ENCODE peak calls at places on chromosomes 7 and 10, in ten cellular contexts. D is Panc1, R is SK-N-MC, Q is K562, E is spleen, F is stomach, N is endothelial cell of umbilical vein, H is prostate gland, B is H1, M is breast epithelium. A is an unnamed sample.

GRCh38 chr10:126080879-126081331 is 184.5 kb downstream of the FANK1 start:
- DNase-seq in D (no peak), R (no peak), Q (no peak), E (no peak), F (no peak), N (peak; percentile 83), H (no peak), B (no peak), M (no peak), A (no peak)

GRCh38 chr7:106329971-106330733 is 45.4 kb upstream of the NAMPT start:
- DNase-seq in D (no peak), R (no peak), Q (no peak), E (no peak), F (no peak), N (peak; percentile 21), H (no peak), B (no peak), M (no peak), A (no peak)

GRCh38 chr10:131559450-131559911 is 248.0 kb upstream of the TCERG1L start:
- DNase-seq in D (no peak), R (no peak), Q (no peak), E (peak; percentile 62), F (no peak), N (no peak), H (no peak), B (no peak), M (no peak), A (no peak)

GRCh38 chr10:79046991-79047874 is 21.5 kb upstream of the ZMIZ1 start:
- DNase-seq in D (no peak), R (no peak), Q (no peak), E (peak; percentile 76), F (no peak), N (no peak), H (no peak), B (no peak), M (no peak), A (peak; percentile 62)

GRCh38 chr10:101489355-101489754 is 98.7 kb downstream of the POLL start:
- DNase-seq in D (no peak), R (peak; percentile 47), Q (no peak), E (no peak), F (no peak), N (no peak), H (no peak), B (no peak), M (no peak), A (no peak)

GRCh38 chr10:110016037-110016436 is 8.3 kb downstream of the ADD3 start:
- DNase-seq in D (no peak), R (no peak), Q (no peak), E (no peak), F (no peak), N (peak; percentile 45), H (peak; percentile 11), B (no peak), M (no peak), A (no peak)

GRCh38 chr7:30412810-30413504 is 65.6 kb downstream of the NOD1 start:
- DNase-seq in D (peak; percentile 52), R (no peak), Q (peak; percentile 59), E (no peak), F (peak; percentile 43), N (peak; percentile 90), H (peak; percentile 55), B (peak; percentile 48), M (peak; percentile 39), A (no peak)

GRCh38 chr10:47094636-47095035 is 183.4 kb downstream of the PTPN20 start:
- DNase-seq in D (no peak), R (no peak), Q (no peak), E (no peak), F (no peak), N (no peak), H (no peak), B (no peak), M (no peak), A (no peak)

GRCh38 chr7:69358163-69358821 is 240.0 kb upstream of the AUTS2 start:
- DNase-seq in D (no peak), R (no peak), Q (no peak), E (no peak), F (no peak), N (no peak), H (no peak), B (no peak), M (no peak), A (no peak)

GRCh38 chr10:133100706-133101463 is 13.2 kb downstream of the ADGRA1 start:
- DNase-seq in D (no peak), R (no peak), Q (peak; percentile 62), E (no peak), F (peak; percentile 54), N (no peak), H (no peak), B (peak; percentile 94), M (no peak), A (no peak)

GRCh38 chr7:123599766-123600165 is 1.9 kb upstream of the ASB15 start:
- DNase-seq in D (no peak), R (no peak), Q (no peak), E (no peak), F (no peak), N (no peak), H (no peak), B (no peak), M (no peak), A (no peak)

GRCh38 chr7:124489925-124490324 is 275.7 kb downstream of the GPR37 start:
- DNase-seq in D (no peak), R (no peak), Q (no peak), E (no peak), F (no peak), N (no peak), H (no peak), B (no peak), M (no peak), A (no peak)

GRCh38 chr10:63724922-63725321 is 203.7 kb downstream of the REEP3 start:
- DNase-seq in D (no peak), R (no peak), Q (no peak), E (no peak), F (no peak), N (no peak), H (no peak), B (no peak), M (no peak), A (no peak)

GRCh38 chr10:63723320-63723719 is 202.1 kb downstream of the REEP3 start:
- DNase-seq in D (no peak), R (no peak), Q (no peak), E (no peak), F (no peak), N (no peak), H (no peak), B (no peak), M (no peak), A (no peak)

GRCh38 chr10:63720689-63721088 is 199.5 kb downstream of the REEP3 start:
- DNase-seq in D (no peak), R (no peak), Q (no peak), E (no peak), F (no peak), N (no peak), H (no peak), B (no peak), M (no peak), A (no peak)

GRCh38 chr10:63723741-63724140 is 202.5 kb downstream of the REEP3 start:
- DNase-seq in D (no peak), R (no peak), Q (no peak), E (no peak), F (no peak), N (no peak), H (no peak), B (no peak), M (no peak), A (no peak)

DNA sequence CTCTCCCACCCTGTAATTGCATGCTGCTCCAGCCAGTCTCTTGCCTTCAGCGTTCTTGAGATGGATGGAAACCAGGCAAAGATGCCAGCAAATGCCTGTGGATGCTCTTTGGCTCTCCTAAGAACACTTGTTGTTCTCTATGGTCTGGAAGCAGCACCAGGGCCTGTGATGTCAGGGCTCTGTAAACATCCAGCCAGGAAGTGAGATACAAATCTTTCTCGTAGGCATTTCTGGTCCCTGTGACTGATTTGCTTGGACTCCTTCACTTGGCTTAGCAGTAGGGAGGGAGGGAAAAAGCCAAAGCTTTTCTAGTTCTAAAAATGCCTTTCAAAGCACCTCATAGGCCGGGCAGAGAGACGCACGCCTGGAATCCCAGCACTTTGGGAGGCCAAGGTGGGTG is 201.3 kb downstream of the REEP3 start:
- DNase-seq in D (no peak), R (no peak), Q (no peak), E (no peak), F (no peak), N (peak; percentile 88), H (peak; percentile 79), B (no peak), M (peak; percentile 89), A (peak; percentile 84)
- TF ChIP-seq POLR2AphosphoS5 in D (no peak), R (no peak), Q (no peak), E (no peak), F (peak; percentile 30), N (peak; percentile 64), H (peak; percentile 94), B (no peak), M (no peak), A (peak; percentile 76)

GRCh38 chr7:2520131-2520807 is 695 bp downstream of the LFNG start:
- DNase-seq in D (no peak), R (no peak), Q (peak; percentile 55), E (peak; percentile 90), F (no peak), N (no peak), H (no peak), B (no peak), M (no peak), A (no peak)
- H3K4me3 ChIP-seq in D (peak overlapping the region; percentile 89), R (peak overlapping the region; percentile 76), Q (peak overlapping the region; percentile 10), E (peak overlapping the region; percentile 76), F (peak overlapping the region; percentile 57), N (peak overlapping the region; percentile 6), H (peak overlapping the region; percentile 53), B (peak overlapping the region; percentile 67), M (peak overlapping the region; percentile 50), A (peak overlapping the region; percentile 47)

GRCh38 chr7:157848508-157849340 is 511.9 kb downstream of the DNAJB6 start:
- DNase-seq in D (no peak), R (no peak), Q (no peak), E (peak; percentile 72), F (no peak), N (no peak), H (no peak), B (no peak), M (no peak), A (no peak)
- H3K9me3 ChIP-seq in D (no peaks in the 10 kb centered on the region), R (no peaks in the 10 kb centered on the region), Q (no peaks in the 10 kb centered on the region), E (no peaks in the 10 kb centered on the region), F (no peaks in the 10 kb centered on the region), N (peaks cover 13% of the 10 kb centered on the region), H (no peaks in the 10 kb centered on the region), B (no peaks in the 10 kb centered on the region), M (no peaks in the 10 kb centered on the region), A (no peaks in the 10 kb centered on the region)

DNA sequence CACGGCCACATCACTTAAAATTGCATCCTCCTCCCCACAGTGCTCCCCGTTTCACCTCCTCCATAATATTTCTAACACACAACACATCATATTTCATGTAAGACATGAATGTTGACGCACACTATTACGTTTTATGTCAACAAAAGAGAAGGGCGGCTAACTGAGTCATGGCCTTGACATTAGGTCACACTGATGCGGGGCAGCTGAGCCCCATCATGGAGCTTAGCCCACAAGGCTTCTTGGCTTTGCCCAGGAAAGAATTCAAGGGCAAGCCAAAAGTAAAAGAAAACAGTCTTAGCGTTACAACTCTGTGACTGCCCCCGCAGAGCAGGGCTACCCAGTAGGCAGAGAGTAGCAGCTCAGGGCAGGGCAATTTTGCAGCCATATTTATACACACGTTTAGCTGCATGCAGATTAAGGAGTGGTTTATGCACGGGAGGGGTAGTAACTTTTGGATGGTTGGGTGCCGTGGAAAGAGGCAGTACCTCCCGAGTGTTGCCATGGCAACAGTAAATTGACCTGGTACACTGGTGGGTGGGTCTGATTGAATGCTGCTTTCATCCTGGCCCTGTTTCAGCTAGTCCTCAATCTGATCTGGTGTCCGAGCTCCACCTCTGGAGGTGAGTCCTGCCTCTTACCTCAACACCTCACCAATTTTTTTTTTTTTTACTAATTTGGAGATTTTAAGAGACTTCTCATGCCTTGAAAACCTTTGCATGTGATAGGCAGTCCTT is 156.2 kb upstream of the FRMD4A start:
- DNase-seq in D (no peak), R (no peak), Q (no peak), E (no peak), F (no peak), N (no peak), H (no peak), B (peak; percentile 43), M (no peak), A (no peak)
- TF ChIP-seq POLR2AphosphoS5 in D (no peak), R (no peak), Q (no peak), E (no peak), F (no peak), N (no peak), H (no peak), B (no peak), M (no peak), A (no peak)